ENCODE peak calls at places on chromosomes 5 and 9, in five cellular contexts. W, D, L, Y and T are unnamed samples.
A peak's percentile ranks its signal among the peaks of the same experiment; 100 is the strongest.

GRCh38 chr5:2750026-2750757 is 1.3 kb downstream of the IRX2 start:
- DNase-seq in W (no peak), L (peak; percentile 77), Y (peak; percentile 56), D (peak; percentile 73), T (no peak)

GRCh38 chr5:101977729-101978345 is 318.2 kb downstream of the SLCO4C1 start:
- DNase-seq in L (no peak), D (no peak), W (peak; percentile 65), Y (peak; percentile 73), T (peak; percentile 56)

GRCh38 chr5:75538201-75538600 is 26.5 kb downstream of the POLK start:
- DNase-seq in D (no peak), Y (no peak), W (no peak), L (no peak), T (no peak)

GRCh38 chr5:150057996-150058395 is 28.4 kb downstream of the CSF1R start:
- DNase-seq in D (no peak), Y (no peak), W (no peak), L (no peak), T (no peak)

GRCh38 chr9:133837644-133838597 is 99.8 kb upstream of the SARDH start:
- DNase-seq in W (no peak), D (no peak), Y (no peak), L (no peak), T (peak; percentile 45)

GRCh38 chr5:109146611-109147010 is 263.2 kb downstream of the PJA2 start:
- DNase-seq in L (no peak), Y (no peak), W (no peak), D (no peak), T (no peak)

GRCh38 chr9:69945671-69946141 is 97.9 kb upstream of the MAMDC2 start:
- DNase-seq in W (peak; percentile 92), D (no peak), Y (no peak), L (no peak), T (no peak)

GRCh38 chr5:109701779-109702178 is 12.1 kb downstream of the MAN2A1 start:
- DNase-seq in D (no peak), Y (peak; percentile 50), L (no peak), W (peak; percentile 24), T (no peak)

GRCh38 chr5:137621861-137622823 is 113.7 kb downstream of the KLHL3 start:
- DNase-seq in L (no peak), W (no peak), Y (peak; percentile 96), D (no peak), T (no peak)

DNA sequence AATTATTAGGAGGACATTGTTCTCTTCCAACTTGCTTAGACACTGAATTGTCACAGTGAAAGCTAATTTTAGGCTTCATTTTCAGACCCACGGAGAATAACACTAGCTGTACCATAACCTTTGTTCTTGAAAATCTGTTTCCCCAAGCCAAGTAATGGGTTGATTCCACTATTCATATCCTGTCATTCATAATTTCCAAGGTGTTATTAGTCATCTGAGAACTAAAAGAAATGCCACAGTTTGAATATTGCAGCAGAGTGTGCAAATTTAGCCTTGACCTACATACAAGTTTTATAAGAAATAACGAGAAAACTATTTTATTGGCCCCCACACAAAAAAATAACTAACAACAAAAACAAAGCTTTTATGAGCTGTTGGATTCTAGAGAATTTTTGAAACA is 148.5 kb upstream of the TYRP1 start:
- DNase-seq in Y (no peak), W (no peak), D (no peak), L (no peak), T (no peak)
- H2BK12ac ChIP-seq in Y (no peak overlapping the region), W (no peak overlapping the region), D (no peak overlapping the region), L (no peak overlapping the region), T (no peak overlapping the region)

GRCh38 chr9:32502459-32502858 is 23.5 kb downstream of the RIGI start:
- DNase-seq in W (peak; percentile 58), Y (peak; percentile 89), L (no peak), D (no peak), T (no peak)
- H4K91ac ChIP-seq in W (no peak overlapping the region), Y (no peak overlapping the region), L (no peak overlapping the region), D (no peak overlapping the region), T (no peak overlapping the region)

DNA sequence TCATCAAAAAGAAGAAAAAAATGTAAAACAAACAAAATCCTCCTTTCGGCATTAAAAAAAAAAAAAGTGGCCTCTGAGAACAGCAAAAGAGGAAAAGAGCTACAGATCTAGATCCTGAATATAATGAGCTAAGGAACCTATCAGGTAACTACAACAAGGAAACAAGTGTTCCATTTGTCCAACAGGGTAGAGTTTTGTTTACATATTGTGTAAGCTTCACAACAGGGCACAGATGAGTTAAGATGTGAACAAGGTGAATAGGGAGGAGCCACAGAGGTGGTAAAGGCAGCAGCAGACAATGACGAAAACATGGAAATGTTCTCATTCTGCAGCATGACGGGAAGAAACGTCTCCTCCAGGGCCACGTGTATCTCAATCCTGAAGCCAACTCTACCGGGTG is 14.4 kb downstream of the ELP1 start:
- DNase-seq in W (no peak), D (no peak), Y (no peak), L (no peak), T (no peak)
- H2BK12ac ChIP-seq in W (no peak overlapping the region), D (no peak overlapping the region), Y (no peak overlapping the region), L (no peak overlapping the region), T (no peak overlapping the region)

DNA sequence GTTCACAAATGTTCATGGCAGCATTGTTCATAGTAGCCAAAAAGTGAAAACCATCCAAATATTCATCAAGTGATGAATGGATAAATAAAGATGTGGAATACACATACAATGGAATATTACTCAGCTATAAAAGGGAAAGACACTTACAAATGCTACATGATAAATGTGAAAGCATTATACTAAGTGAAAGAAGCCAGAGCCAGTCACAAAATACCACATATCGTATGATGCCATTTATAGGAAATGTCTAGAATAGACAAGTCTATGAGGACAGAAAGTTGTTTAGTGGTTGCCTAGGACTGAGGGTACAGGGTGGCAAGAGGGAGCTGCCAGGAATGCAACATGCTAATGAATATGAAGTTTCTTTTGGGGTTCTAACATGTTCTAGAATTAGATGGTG is 148.7 kb downstream of the DEPDC1B start:
- DNase-seq in Y (no peak), L (no peak), D (no peak), W (peak; percentile 47), T (no peak)
- H4K91ac ChIP-seq in Y (no peak overlapping the region), L (no peak overlapping the region), D (no peak overlapping the region), W (no peak overlapping the region), T (no peak overlapping the region)

GRCh38 chr5:178209334-178210072 is 5.2 kb downstream of the HNRNPAB start:
- DNase-seq in W (no peak), L (no peak), D (no peak), Y (no peak), T (no peak)

GRCh38 chr5:178207917-178208280 is 3.6 kb downstream of the HNRNPAB start:
- DNase-seq in W (no peak), L (no peak), Y (no peak), D (no peak), T (no peak)

GRCh38 chr5:178211095-178212048 is 7.0 kb downstream of the HNRNPAB start:
- DNase-seq in D (no peak), Y (no peak), L (no peak), W (no peak), T (no peak)

GRCh38 chr5:178208540-178209227 is 4.4 kb downstream of the HNRNPAB start:
- DNase-seq in L (no peak), W (peak; percentile 43), D (peak; percentile 27), Y (no peak), T (no peak)

GRCh38 chr5:178210073-178210526 is 5.8 kb downstream of the HNRNPAB start:
- DNase-seq in L (no peak), Y (no peak), D (no peak), W (no peak), T (no peak)
- H2BK12ac ChIP-seq in L (no peak overlapping the region), Y (no peak overlapping the region), D (no peak overlapping the region), W (no peak overlapping the region), T (no peak overlapping the region)